ENCODE peak calls at places on chromosomes 6 and 20, in five cellular contexts. E, R, C, B and I are unnamed samples.

GRCh38 chr20:33793011-33793931 is 17.9 kb upstream of the CHMP4B start:
- DNase-seq in E (peak), R (peak), C (peak), B (no peak), I (no peak)

GRCh38 chr6:35176625-35177024 is 35.5 kb upstream of the TCP11 start:
- DNase-seq in E (no peak), R (no peak), C (no peak), B (no peak), I (no peak)

GRCh38 chr6:89122625-89123024 is 4.8 kb upstream of the SRSF12 start:
- DNase-seq in E (no peak), R (peak), C (peak), B (peak), I (no peak)

GRCh38 chr20:2300002-2300401 is 4.2 kb downstream of the TGM3 start:
- DNase-seq in E (no peak), R (no peak), C (no peak), B (no peak), I (no peak)

GRCh38 chr6:39203804-39204495 is 25.3 kb downstream of the KCNK5 start:
- DNase-seq in E (no peak), R (no peak), C (no peak), B (no peak), I (no peak)

GRCh38 chr20:18852318-18852717 is 38.7 kb downstream of the SCP2D1 start:
- DNase-seq in E (no peak), R (no peak), C (no peak), B (no peak), I (no peak)

GRCh38 chr6:133630651-133631050 is 258.3 kb upstream of the TCF21 start:
- DNase-seq in E (peak), R (no peak), C (no peak), B (no peak), I (no peak)

GRCh38 chr6:75693534-75693933 is 55.5 kb upstream of the MYO6 start:
- DNase-seq in E (no peak), R (peak), C (peak), B (no peak), I (no peak)

GRCh38 chr6:43020847-43021246 is 576 bp upstream of the RRP36 start:
- DNase-seq in E (no peak), R (no peak), C (peak), B (no peak), I (no peak)

GRCh38 chr6:37102299-37103168 is 67.4 kb upstream of the PIM1 start:
- DNase-seq in E (peak), R (peak), C (peak), B (peak), I (peak)

GRCh38 chr6:37920667-37921066 is 101.1 kb downstream of the ZFAND3 start:
- DNase-seq in E (no peak), R (no peak), C (no peak), B (no peak), I (no peak)

GRCh38 chr6:9851541-9852380 is 563.1 kb downstream of the TFAP2A start:
- DNase-seq in E (peak), R (peak), C (peak), B (no peak), I (no peak)

GRCh38 chr6:126307859-126308258 is 32.1 kb upstream of the CENPW start:
- DNase-seq in E (peak), R (peak), C (peak), B (no peak), I (no peak)

GRCh38 chr20:58096880-58097813 is 131.3 kb downstream of the ANKRD60 start:
- DNase-seq in E (no peak), R (no peak), C (no peak), B (no peak), I (no peak)

GRCh38 chr20:60202046-60202445 is 243.8 kb downstream of the CDH26 start:
- DNase-seq in E (no peak), R (no peak), C (no peak), B (no peak), I (no peak)

GRCh38 chr6:27599859-27600532 is 127.1 kb upstream of the ZNF184 start:
- DNase-seq in E (no peak), R (no peak), C (no peak), B (no peak), I (no peak)

GRCh38 chr6:156718647-156719394 is 58.4 kb upstream of the ARID1B start:
- DNase-seq in E (peak), R (peak), C (peak), B (no peak), I (no peak)

GRCh38 chr20:8073024-8073832 is 53.7 kb upstream of the TMX4 start:
- DNase-seq in E (peak), R (peak), C (peak), B (no peak), I (no peak)

GRCh38 chr6:110355031-110355430 is 3.1 kb downstream of the METTL24 start:
- DNase-seq in E (no peak), R (no peak), C (no peak), B (no peak), I (no peak)

GRCh38 chr20:4919047-4919704 is 82.1 kb downstream of the SLC23A2 start:
- DNase-seq in E (no peak), R (no peak), C (no peak), B (no peak), I (no peak)

GRCh38 chr20:56842086-56842485 is 213.0 kb downstream of the TFAP2C start:
- DNase-seq in E (no peak), R (no peak), C (no peak), B (no peak), I (no peak)

GRCh38 chr20:56845546-56846081 is 216.5 kb downstream of the TFAP2C start:
- DNase-seq in E (no peak), R (no peak), C (no peak), B (no peak), I (no peak)

GRCh38 chr20:56843386-56843785 is 214.3 kb downstream of the TFAP2C start:
- DNase-seq in E (no peak), R (no peak), C (no peak), B (no peak), I (no peak)

GRCh38 chr20:56841346-56841908 is 212.3 kb downstream of the TFAP2C start:
- DNase-seq in E (no peak), R (no peak), C (no peak), B (no peak), I (no peak)

GRCh38 chr20:56843817-56844216 is 214.7 kb downstream of the TFAP2C start:
- DNase-seq in E (no peak), R (no peak), C (no peak), B (no peak), I (no peak)
- TF ChIP-seq CTCF in E (no peak), R (no peak), C (no peak), B (no peak), I (no peak)

GRCh38 chr6:100257661-100258395 is 206.9 kb downstream of the SIM1 start:
- DNase-seq in E (peak), R (peak), C (peak), B (peak), I (no peak)

GRCh38 chr6:100261486-100261885 is 203.2 kb downstream of the SIM1 start:
- DNase-seq in E (no peak), R (no peak), C (no peak), B (no peak), I (no peak)

GRCh38 chr6:100260584-100260983 is 204.1 kb downstream of the SIM1 start:
- DNase-seq in E (peak), R (peak), C (no peak), B (no peak), I (no peak)

GRCh38 chr6:100255701-100256100 is 209.0 kb downstream of the SIM1 start:
- DNase-seq in E (no peak), R (no peak), C (no peak), B (no peak), I (no peak)

GRCh38 chr6:100258752-100259151 is 206.0 kb downstream of the SIM1 start:
- DNase-seq in E (no peak), R (no peak), C (no peak), B (no peak), I (no peak)
- TF ChIP-seq CTCF in E (no peak), R (no peak), C (no peak), B (no peak), I (no peak)

GRCh38 chr20:63572788-63573738 is 976 bp downstream of the HELZ2 start:
- DNase-seq in E (no peak), R (no peak), C (no peak), B (no peak), I (no peak)
- TF ChIP-seq CTCF in E (no peak), R (no peak), C (peak), B (no peak), I (no peak)

GRCh38 chr6:122631571-122632249 is 21.5 kb downstream of the PKIB start:
- DNase-seq in E (no peak), R (no peak), C (no peak), B (no peak), I (no peak)
- TF ChIP-seq CTCF in E (no peak), R (no peak), C (no peak), B (no peak), I (no peak)

GRCh38 chr6:113856571-113857564 is at the start of gene MARCKS:
- DNase-seq in E (peak), R (peak), C (peak), B (peak), I (peak)
- TF ChIP-seq CTCF in E (no peak), R (no peak), C (no peak), B (no peak), I (no peak)

GRCh38 chr6:97067045-97067444 is 142.5 kb downstream of the KLHL32 start:
- DNase-seq in E (no peak), R (no peak), C (no peak), B (no peak), I (no peak)

GRCh38 chr6:97064578-97064977 is 140.1 kb downstream of the KLHL32 start:
- DNase-seq in E (no peak), R (no peak), C (no peak), B (no peak), I (no peak)

GRCh38 chr6:97069363-97069762 is 144.8 kb downstream of the KLHL32 start:
- DNase-seq in E (no peak), R (no peak), C (no peak), B (no peak), I (no peak)

GRCh38 chr6:97066056-97066455 is 141.5 kb downstream of the KLHL32 start:
- DNase-seq in E (no peak), R (no peak), C (no peak), B (no peak), I (peak)

GRCh38 chr6:97068211-97068610 is 143.7 kb downstream of the KLHL32 start:
- DNase-seq in E (peak), R (peak), C (peak), B (no peak), I (peak)
- TF ChIP-seq CTCF in E (peak), R (peak), C (peak), B (peak), I (peak)